ENCODE peak calls at places on chromosomes 7 and 10, in six cellular contexts. L is GM12892, F is uterus, J is adrenal gland, B is heart left ventricle, S is NB4. Q is an unnamed sample.

GRCh38 chr7:118195837-118196474 is 12.0 kb downstream of the LSM8 start:
- DNase-seq in L (no peak), F (peak), J (peak), B (peak), S (peak), Q (peak)

GRCh38 chr10:71950683-71951082 is 13.5 kb upstream of the CHST3 start:
- DNase-seq in L (no peak), F (no peak), J (no peak), B (no peak), S (no peak), Q (no peak)

GRCh38 chr7:56256108-56256507 is 139.9 kb upstream of the NUPR2 start:
- DNase-seq in L (no peak), F (no peak), J (no peak), B (no peak), S (no peak), Q (no peak)

GRCh38 chr7:96414931-96415292 is 93.0 kb upstream of the SLC25A13 start:
- DNase-seq in L (no peak), F (no peak), J (peak), B (no peak), S (peak), Q (peak)

GRCh38 chr10:102113956-102114857 is 6.0 kb downstream of the LDB1 start:
- DNase-seq in L (no peak), F (peak), J (peak), B (no peak), S (peak), Q (peak)

GRCh38 chr10:126041804-126042231 is 145.5 kb downstream of the FANK1 start:
- DNase-seq in L (peak), F (peak), J (peak), B (peak), S (peak), Q (peak)

GRCh38 chr10:60728056-60728455 is 50.2 kb upstream of the CDK1 start:
- DNase-seq in L (no peak), F (no peak), J (no peak), B (no peak), S (no peak), Q (no peak)

GRCh38 chr7:117777335-117778150 is 95.7 kb downstream of the CTTNBP2 start:
- DNase-seq in L (no peak), F (no peak), J (no peak), B (no peak), S (no peak), Q (no peak)

GRCh38 chr7:159030490-159031134 is 114.1 kb downstream of the VIPR2 start:
- DNase-seq in L (no peak), F (peak), J (peak), B (peak), S (peak), Q (peak)

GRCh38 chr10:129675027-129675769 is 208.2 kb downstream of the MGMT start:
- DNase-seq in L (no peak), F (no peak), J (no peak), B (no peak), S (no peak), Q (no peak)

GRCh38 chr7:114851406-114852025 is 70.4 kb upstream of the MDFIC start:
- DNase-seq in L (no peak), F (no peak), J (no peak), B (no peak), S (no peak), Q (no peak)

GRCh38 chr7:28018851-28019465 is 161.6 kb downstream of the JAZF1 start:
- DNase-seq in L (no peak), F (no peak), J (no peak), B (no peak), S (no peak), Q (peak)

GRCh38 chr10:67853512-67853911 is 15.5 kb upstream of the DNAJC12 start:
- DNase-seq in L (no peak), F (no peak), J (no peak), B (no peak), S (no peak), Q (peak)

GRCh38 chr10:67851229-67851628 is 13.2 kb upstream of the DNAJC12 start:
- DNase-seq in L (no peak), F (no peak), J (no peak), B (no peak), S (no peak), Q (no peak)

GRCh38 chr10:67849331-67850011 is 11.5 kb upstream of the DNAJC12 start:
- DNase-seq in L (peak), F (peak), J (peak), B (peak), S (peak), Q (peak)
- TF ChIP-seq POLR2A in L (peak), F (peak), J (peak), B (peak), S (peak), Q (peak)

DNA sequence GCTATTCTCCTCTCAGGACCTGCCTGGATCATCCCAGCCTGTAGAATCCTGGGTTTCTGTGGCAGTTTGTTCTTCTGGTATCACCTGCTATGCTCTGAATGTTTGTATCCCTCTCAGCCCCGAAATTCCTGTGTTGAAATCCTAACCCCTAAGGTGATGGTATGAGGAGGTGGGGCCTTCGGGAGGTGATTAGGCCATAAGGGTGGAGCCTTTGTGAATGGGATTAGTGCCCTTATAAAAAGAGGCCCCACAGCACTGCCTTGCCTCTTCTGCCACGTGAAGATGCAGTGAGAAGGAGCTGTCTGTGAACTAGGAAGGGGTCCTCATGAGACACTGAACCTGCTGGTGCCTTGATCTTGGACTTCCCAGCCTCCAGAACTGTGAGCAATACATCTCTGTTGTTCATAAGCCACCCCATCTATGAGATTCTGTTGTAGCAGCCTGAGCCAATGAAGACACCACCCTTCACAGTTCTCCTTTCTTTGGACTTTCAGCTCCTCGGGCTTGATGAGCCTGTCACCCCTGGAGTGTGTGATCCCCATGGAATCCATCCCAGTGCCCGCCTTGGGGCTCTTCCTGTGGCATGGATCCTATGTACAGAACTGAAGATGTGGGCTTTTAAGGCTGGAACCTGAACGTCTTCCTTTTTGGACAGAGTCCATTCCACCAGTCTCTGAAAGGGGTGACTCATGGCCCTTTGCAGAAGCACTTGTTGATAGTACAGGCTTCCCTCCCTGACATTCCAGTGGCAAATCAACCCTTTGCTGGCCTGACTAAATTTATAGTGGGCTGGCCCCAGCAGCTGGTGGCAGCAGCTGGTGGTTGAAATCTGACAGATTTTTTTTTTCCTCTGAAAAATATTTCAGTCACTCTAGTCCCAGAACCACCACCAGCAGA is 138.0 kb downstream of the TACC2 start:
- DNase-seq in L (no peak), F (peak), J (peak), B (no peak), S (peak), Q (no peak)
- TF ChIP-seq POLR2A in L (no peak), F (no peak), J (no peak), B (no peak), S (no peak), Q (no peak)

GRCh38 chr10:86968271-86968993 is at the start of gene ADIRF:
- DNase-seq in L (no peak), F (peak), J (peak), B (peak), S (no peak), Q (no peak)
- TF ChIP-seq POLR2A in L (no peak), F (peak), J (no peak), B (peak), S (no peak), Q (no peak)

GRCh38 chr7:123401295-123401694 is 133.1 kb downstream of the IQUB start:
- DNase-seq in L (no peak), F (no peak), J (no peak), B (no peak), S (peak), Q (no peak)
- TF ChIP-seq POLR2A in L (no peak), F (no peak), J (no peak), B (no peak), S (no peak), Q (no peak)

GRCh38 chr7:99392659-99393362 is 15.6 kb downstream of the PDAP1 start:
- DNase-seq in L (no peak), F (peak), J (peak), B (peak), S (no peak), Q (peak)

GRCh38 chr7:99395616-99396327 is 12.6 kb downstream of the PDAP1 start:
- DNase-seq in L (no peak), F (no peak), J (no peak), B (no peak), S (no peak), Q (no peak)

GRCh38 chr7:99392046-99392445 is 16.4 kb downstream of the PDAP1 start:
- DNase-seq in L (no peak), F (no peak), J (no peak), B (no peak), S (no peak), Q (no peak)

GRCh38 chr7:99393363-99394187 is 14.8 kb downstream of the PDAP1 start:
- DNase-seq in L (no peak), F (peak), J (no peak), B (peak), S (no peak), Q (no peak)

DNA sequence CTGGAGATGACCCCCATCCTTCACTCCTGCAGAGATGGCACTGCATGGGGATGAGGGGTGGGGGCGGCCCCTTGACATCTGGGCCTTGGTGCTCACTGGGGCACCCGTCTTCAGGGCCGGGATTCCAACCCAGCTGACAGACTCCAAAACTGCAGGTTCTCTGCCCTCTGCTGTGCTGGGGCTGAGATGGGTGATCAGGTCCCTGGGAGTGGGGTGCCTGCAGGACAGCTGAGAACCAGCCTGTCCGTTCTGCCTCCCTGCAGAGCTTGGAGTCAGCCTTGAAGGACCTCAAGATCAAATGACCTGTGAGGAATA is 14.3 kb downstream of the PDAP1 start:
- DNase-seq in L (no peak), F (no peak), J (no peak), B (no peak), S (no peak), Q (no peak)
- TF ChIP-seq POLR2A in L (no peak), F (no peak), J (no peak), B (no peak), S (no peak), Q (no peak)

GRCh38 chr10:21843645-21844044 is 159.9 kb downstream of the DNAJC1 start:
- DNase-seq in L (no peak), F (no peak), J (no peak), B (no peak), S (no peak), Q (no peak)

GRCh38 chr10:21849624-21850023 is 153.9 kb downstream of the DNAJC1 start:
- DNase-seq in L (no peak), F (no peak), J (no peak), B (no peak), S (no peak), Q (peak)
- TF ChIP-seq POLR2A in L (no peak), F (no peak), J (no peak), B (no peak), S (no peak), Q (no peak)

GRCh38 chr7:65509368-65510186 is 135.9 kb downstream of the ZNF92 start:
- DNase-seq in L (no peak), F (no peak), J (no peak), B (no peak), S (peak), Q (no peak)
- TF ChIP-seq POLR2A in L (no peak), F (no peak), J (no peak), B (no peak), S (no peak), Q (no peak)

DNA sequence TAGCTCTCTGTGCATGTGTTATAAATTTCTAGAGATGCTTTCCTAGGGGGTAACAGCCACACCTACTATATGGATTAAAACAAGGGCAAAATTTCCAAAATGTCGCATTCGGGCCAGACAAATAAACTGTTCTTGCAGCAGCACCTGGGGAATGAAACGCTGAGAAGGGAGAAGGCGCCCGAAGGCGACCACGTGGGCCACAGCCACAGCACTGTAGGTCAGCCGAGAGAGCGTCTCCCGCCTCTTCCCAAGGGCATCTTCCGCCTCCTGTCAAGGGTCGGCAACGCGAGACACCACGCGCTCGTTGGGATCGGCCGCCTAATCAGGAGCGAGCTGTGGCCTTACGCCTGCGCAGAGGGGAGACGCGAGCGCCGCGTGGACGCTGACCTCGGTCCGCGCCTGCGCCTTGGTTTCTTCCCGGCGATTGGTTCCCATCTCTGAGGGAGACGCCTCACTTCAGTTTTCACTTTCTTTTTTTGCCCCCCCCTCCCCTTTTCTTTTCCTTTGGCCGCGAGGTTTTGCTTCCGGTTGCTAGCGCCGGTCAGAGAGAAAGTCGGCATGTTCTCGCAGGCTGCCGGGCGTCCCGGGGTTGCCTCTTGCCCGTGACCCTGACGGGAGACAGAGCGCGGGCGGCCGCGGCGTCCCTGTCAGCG is at the start of gene TASOR2:
- DNase-seq in L (peak), F (peak), J (peak), B (peak), S (peak), Q (peak)
- TF ChIP-seq POLR2A in L (peak), F (peak), J (no peak), B (peak), S (no peak), Q (peak)

GRCh38 chr10:103917326-103918052 is 495 bp downstream of the STN1 start:
- DNase-seq in L (no peak), F (peak), J (no peak), B (peak), S (no peak), Q (no peak)
- TF ChIP-seq POLR2A in L (no peak), F (no peak), J (no peak), B (no peak), S (no peak), Q (no peak)